ENCODE peak calls at places on chromosomes 4 and X, in eight cellular contexts. P, E, A, Q, K, Z, L and F are unnamed samples.

GRCh38 chr4:125266901-125267601 is 47.7 kb upstream of the FAT4 start:
- DNase-seq in P (no peak), E (no peak), A (peak), Q (no peak), K (no peak), Z (no peak), L (no peak), F (no peak)

GRCh38 chr4:2451821-2452785 is 16.8 kb upstream of the RNF4 start:
- DNase-seq in P (no peak), E (no peak), A (no peak), Q (no peak), K (no peak), Z (no peak), L (no peak), F (no peak)

GRCh38 chr4:11367371-11367770 is 61.3 kb downstream of the HS3ST1 start:
- DNase-seq in P (no peak), E (no peak), A (peak), Q (peak), K (no peak), Z (no peak), L (no peak), F (no peak)

GRCh38 chr4:76756416-76756815 is 141.5 kb downstream of the SOWAHB start:
- DNase-seq in P (no peak), E (no peak), A (no peak), Q (no peak), K (no peak), Z (no peak), L (no peak), F (no peak)

GRCh38 chrX:53882331-53882730 is 161.9 kb downstream of the PHF8 start:
- DNase-seq in P (no peak), E (no peak), A (peak), Q (no peak), K (no peak), Z (no peak), L (no peak), F (no peak)

GRCh38 chrX:44036336-44036735 is 63.1 kb upstream of the NDP start:
- DNase-seq in P (no peak), E (no peak), A (peak), Q (no peak), K (no peak), Z (no peak), L (no peak), F (no peak)

GRCh38 chr4:968221-968620 is 5.1 kb downstream of the DGKQ start:
- DNase-seq in P (no peak), E (no peak), A (no peak), Q (peak), K (no peak), Z (no peak), L (no peak), F (no peak)

GRCh38 chrX:23902419-23902818 is 5.3 kb downstream of the APOO start:
- DNase-seq in P (no peak), E (peak), A (peak), Q (peak), K (no peak), Z (no peak), L (peak), F (peak)

GRCh38 chr4:107665001-107665400 is 55.0 kb downstream of the PAPSS1 start:
- DNase-seq in P (no peak), E (no peak), A (no peak), Q (no peak), K (no peak), Z (no peak), L (no peak), F (no peak)

GRCh38 chr4:105194328-105195231 is 47.9 kb downstream of the TET2 start:
- DNase-seq in P (no peak), E (no peak), A (no peak), Q (no peak), K (no peak), Z (no peak), L (no peak), F (no peak)